ENCODE peak calls at places on chromosome 7, in eight cellular contexts. T is uterus, Z is DND-41, D is IMR-90, H is heart right ventricle, O is small intestine, U is Panc1, J is breast epithelium. R is an unnamed sample.
A peak's percentile ranks its signal among the peaks of the same experiment; 100 is the strongest.

GRCh38 chr7:148650232-148650858 is 48.4 kb upstream of the CUL1 start:
- DNase-seq in D (peak; percentile 65), Z (no peak), T (no peak), U (no peak), O (no peak), H (no peak), J (no peak), R (no peak)

GRCh38 chr7:46291601-46292150 is 370.6 kb upstream of the IGFBP3 start:
- DNase-seq in O (no peak), J (no peak), T (peak; percentile 29), H (no peak), U (no peak), Z (no peak), D (peak; percentile 75), R (no peak)

GRCh38 chr7:52500796-52501195 is 534.6 kb upstream of the POM121L12 start:
- DNase-seq in J (no peak), H (no peak), Z (no peak), O (no peak), U (no peak), D (no peak), T (no peak), R (no peak)

GRCh38 chr7:148289630-148290029 is 300.9 kb upstream of the C7orf33 start:
- DNase-seq in U (no peak), J (no peak), O (no peak), T (no peak), H (no peak), D (no peak), Z (no peak), R (no peak)

GRCh38 chr7:78912781-78913180 is 540.7 kb downstream of the MAGI2 start:
- DNase-seq in D (peak; percentile 54), T (no peak), O (no peak), J (no peak), Z (no peak), U (no peak), H (no peak), R (no peak)

GRCh38 chr7:111820621-111821020 is 258.3 kb upstream of the IMMP2L start:
- DNase-seq in O (no peak), Z (no peak), J (no peak), H (no peak), D (peak; percentile 64), U (no peak), T (no peak), R (no peak)

GRCh38 chr7:81029523-81029922 is 110.7 kb upstream of the SEMA3C start:
- DNase-seq in H (no peak), D (no peak), O (no peak), U (no peak), J (no peak), T (no peak), Z (no peak), R (no peak)

GRCh38 chr7:159049266-159050025 is 95.2 kb downstream of the VIPR2 start:
- DNase-seq in H (no peak), Z (peak; percentile 74), U (no peak), O (no peak), T (no peak), J (no peak), D (no peak), R (no peak)

GRCh38 chr7:112938895-112939588 is 147.6 kb downstream of the GPR85 start:
- DNase-seq in J (no peak), H (peak; percentile 33), T (peak; percentile 23), D (peak; percentile 20), O (peak; percentile 11), U (no peak), Z (peak; percentile 68), R (no peak)

GRCh38 chr7:147811923-147812322 is 778.6 kb upstream of the C7orf33 start:
- DNase-seq in H (no peak), Z (no peak), D (no peak), J (no peak), T (no peak), U (no peak), O (no peak), R (no peak)

GRCh38 chr7:118109607-118110006 is 74.4 kb upstream of the LSM8 start:
- DNase-seq in U (peak; percentile 69), Z (no peak), H (no peak), D (no peak), T (no peak), O (peak; percentile 5), J (no peak), R (no peak)

GRCh38 chr7:44769381-44770209 is 20.9 kb downstream of the ZMIZ2 start:
- DNase-seq in J (peak; percentile 32), O (peak; percentile 56), D (peak; percentile 47), H (peak; percentile 21), T (no peak), Z (no peak), U (no peak), R (no peak)

DNA sequence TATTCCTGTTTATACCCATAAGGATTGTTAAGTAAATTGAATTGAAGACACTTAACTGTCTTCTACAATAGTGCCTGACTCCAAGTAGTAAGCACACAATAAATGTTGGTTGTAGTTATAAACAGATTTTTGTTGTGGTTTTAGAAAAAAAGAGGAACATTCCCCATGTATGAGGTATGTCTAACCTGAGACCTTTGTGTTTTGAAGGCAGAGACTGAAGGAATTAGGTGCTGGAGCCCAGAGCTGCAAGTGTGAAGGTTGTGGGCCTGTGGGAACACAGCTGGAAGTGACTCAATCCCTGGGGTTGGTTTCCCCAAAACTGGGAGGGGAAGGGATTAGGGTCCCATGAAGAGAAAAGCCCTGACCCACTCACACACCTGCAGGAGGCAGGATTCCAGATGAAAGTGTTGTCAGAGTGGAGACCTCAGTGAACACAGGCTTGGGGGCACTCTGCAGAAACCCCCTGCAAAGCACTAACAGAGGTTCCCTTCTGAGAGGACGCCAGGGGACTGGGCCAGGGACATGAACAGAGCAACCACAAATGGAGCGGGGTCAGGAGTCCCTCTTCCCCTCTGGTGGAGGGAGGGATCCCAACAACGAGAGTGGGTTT is 265.1 kb upstream of the KLF14 start:
- DNase-seq in T (no peak), U (no peak), D (peak; percentile 64), H (no peak), O (no peak), J (no peak), Z (no peak), R (no peak)
- H3K27ac ChIP-seq in T (peak overlapping the region; percentile 70), U (peak overlapping the region; percentile 55), D (no peak overlapping the region), H (no peak overlapping the region), O (no peak overlapping the region), J (peak overlapping the region; percentile 68), Z (peak overlapping the region; percentile 57), R (peak overlapping the region; percentile 7)

GRCh38 chr7:28125381-28126046 is 55.1 kb downstream of the JAZF1 start:
- DNase-seq in H (no peak), O (no peak), Z (no peak), T (no peak), U (no peak), J (no peak), D (no peak), R (no peak)

GRCh38 chr7:28123752-28124151 is 56.8 kb downstream of the JAZF1 start:
- DNase-seq in J (no peak), U (no peak), O (peak; percentile 30), H (no peak), T (no peak), Z (no peak), D (no peak), R (no peak)

GRCh38 chr7:28124413-28124812 is 56.2 kb downstream of the JAZF1 start:
- DNase-seq in O (no peak), Z (no peak), D (no peak), H (no peak), J (no peak), T (no peak), U (no peak), R (no peak)

GRCh38 chr7:28128608-28129007 is 52.0 kb downstream of the JAZF1 start:
- DNase-seq in Z (no peak), U (no peak), D (no peak), H (no peak), J (no peak), T (no peak), O (no peak), R (no peak)

GRCh38 chr7:28126047-28127041 is 54.3 kb downstream of the JAZF1 start:
- DNase-seq in O (no peak), T (peak; percentile 57), Z (no peak), U (no peak), D (no peak), H (no peak), J (no peak), R (no peak)
- H3K4me1 ChIP-seq in O (no peaks in the 10 kb centered on the region), T (peaks cover 6% of the 10 kb centered on the region), Z (no peaks in the 10 kb centered on the region), U (no peaks in the 10 kb centered on the region), D (peaks cover 12% of the 10 kb centered on the region), H (peaks cover 30% of the 10 kb centered on the region), J (no peaks in the 10 kb centered on the region), R (no peaks in the 10 kb centered on the region)

DNA sequence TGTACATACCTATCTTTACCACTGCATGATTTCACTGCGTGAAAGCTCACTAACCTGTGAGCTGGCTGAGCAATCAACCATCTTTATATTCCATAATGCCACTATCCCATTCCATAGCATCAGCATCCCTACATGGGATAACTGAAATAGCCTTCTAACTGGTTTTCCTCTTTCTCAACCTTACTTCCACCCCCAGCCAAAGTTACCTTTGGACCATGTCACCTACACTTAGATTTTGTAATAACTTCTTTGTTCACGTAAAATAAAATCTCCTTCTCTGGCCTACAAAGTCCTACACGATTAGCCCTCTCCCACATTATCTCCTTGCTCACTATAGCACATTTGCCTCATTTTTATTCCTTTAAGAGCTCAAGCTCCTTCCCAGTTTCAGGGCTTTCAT is 2.5 kb downstream of the PSMA2 start:
- DNase-seq in T (no peak), O (no peak), J (no peak), H (no peak), U (no peak), Z (no peak), D (no peak), R (no peak)
- H3K36me3 ChIP-seq in T (no peaks in the 10 kb centered on the region), O (peaks cover 9% of the 10 kb centered on the region), J (no peaks in the 10 kb centered on the region), H (peaks cover 23% of the 10 kb centered on the region), U (peaks cover 26% of the 10 kb centered on the region), Z (peaks cover 49% of the 10 kb centered on the region), D (peaks cover 13% of the 10 kb centered on the region), R (peaks cover 7% of the 10 kb centered on the region)

DNA sequence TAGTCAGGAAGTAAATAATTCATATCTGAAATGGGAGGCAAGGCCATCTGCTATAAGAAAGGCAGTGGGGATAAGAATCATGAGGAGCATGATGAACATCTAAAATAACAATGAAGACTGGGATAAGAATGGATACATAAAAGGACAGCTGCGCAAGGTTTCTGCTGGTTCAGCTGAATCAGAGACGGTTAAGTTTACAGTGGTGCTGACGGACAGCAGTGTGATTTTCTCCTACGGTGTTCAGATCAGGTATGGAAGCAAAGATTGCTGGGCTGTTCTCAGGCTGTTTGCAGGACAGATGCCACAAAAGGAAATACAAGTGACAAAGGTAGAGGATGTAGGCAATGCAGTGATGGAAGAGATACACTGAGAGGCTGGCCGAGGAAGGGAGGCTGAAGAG is 8.4 kb downstream of the CYCS start:
- DNase-seq in D (peak; percentile 19), U (no peak), O (no peak), T (no peak), H (no peak), Z (no peak), J (no peak), R (no peak)
- H3K27ac ChIP-seq in D (no peak overlapping the region), U (no peak overlapping the region), O (no peak overlapping the region), T (no peak overlapping the region), H (no peak overlapping the region), Z (no peak overlapping the region), J (no peak overlapping the region), R (no peak overlapping the region)

DNA sequence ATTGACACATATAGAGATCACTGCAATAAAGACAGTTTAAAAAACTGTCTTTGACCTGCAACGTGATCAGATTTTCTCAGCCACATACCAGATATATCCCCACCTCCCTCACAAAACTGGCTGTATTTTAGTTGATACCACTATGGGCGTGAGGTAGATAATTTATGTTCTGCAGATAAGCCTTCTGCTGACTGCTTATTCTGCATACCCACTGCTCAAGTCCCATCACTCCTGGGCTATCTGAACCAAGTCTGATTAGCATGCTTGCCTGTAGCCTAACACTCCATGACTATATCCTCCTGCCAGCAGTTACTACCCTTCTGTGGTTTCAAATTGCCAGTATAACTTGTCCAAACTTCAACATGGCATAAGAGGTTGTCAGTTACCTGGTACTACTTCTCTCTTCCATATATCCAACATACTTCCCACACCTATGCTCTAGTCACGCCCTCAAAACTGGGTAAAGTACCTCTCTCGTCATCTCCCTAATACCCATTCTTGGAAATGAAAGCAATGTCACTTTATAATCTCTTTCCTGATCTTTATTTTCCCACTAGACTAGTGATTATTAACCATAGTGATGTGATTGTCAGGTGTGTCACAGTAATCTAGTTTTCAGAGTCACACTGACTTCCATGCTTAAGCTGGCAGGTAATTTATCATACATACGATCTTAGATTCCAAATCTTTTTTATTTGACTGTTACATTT is 70.7 kb downstream of the MALSU1 start:
- DNase-seq in Z (no peak), J (no peak), O (peak; percentile 56), H (no peak), D (no peak), U (no peak), T (no peak), R (no peak)
- H3K4me1 ChIP-seq in Z (peaks cover 16% of the 10 kb centered on the region), J (no peaks in the 10 kb centered on the region), O (no peaks in the 10 kb centered on the region), H (no peaks in the 10 kb centered on the region), D (peaks cover 13% of the 10 kb centered on the region), U (no peaks in the 10 kb centered on the region), T (no peaks in the 10 kb centered on the region), R (peaks cover 8% of the 10 kb centered on the region)

R was measured in naive thymus-derived CD4-positive, alpha-beta T cell.